ENCODE peak calls at places on chromosomes 12 and 14, in five cellular contexts. Z, B, F, R and A are unnamed samples.

GRCh38 chr12:45671254-45671653 is 58.3 kb upstream of the ARID2 start:
- DNase-seq in Z (no peak), B (no peak), F (no peak), R (no peak), A (no peak)

GRCh38 chr12:47811070-47811391 is 8.7 kb downstream of the HDAC7 start:
- DNase-seq in Z (no peak), B (no peak), F (no peak), R (no peak), A (peak)

GRCh38 chr12:3365416-3366385 is 125.3 kb upstream of the PRMT8 start:
- DNase-seq in Z (no peak), B (no peak), F (no peak), R (peak), A (peak)

GRCh38 chr12:108381793-108382436 is 42.8 kb upstream of the CMKLR1 start:
- DNase-seq in Z (no peak), B (no peak), F (no peak), R (no peak), A (peak)

GRCh38 chr12:49671051-49671765 is 36.0 kb downstream of the FMNL3 start:
- DNase-seq in Z (peak), B (no peak), F (peak), R (peak), A (no peak)

GRCh38 chr14:72024043-72024407 is 91.8 kb downstream of the RGS6 start:
- DNase-seq in Z (peak), B (peak), F (no peak), R (no peak), A (peak)

GRCh38 chr12:109053382-109054123 is 1.2 kb downstream of the USP30 start:
- DNase-seq in Z (peak), B (no peak), F (peak), R (no peak), A (no peak)

GRCh38 chr12:50101663-50102062 is 2.1 kb upstream of the GPD1 start:
- DNase-seq in Z (no peak), B (no peak), F (no peak), R (no peak), A (peak)

GRCh38 chr12:95989504-95990123 is 6.5 kb downstream of the HAL start:
- DNase-seq in Z (no peak), B (no peak), F (no peak), R (no peak), A (no peak)

GRCh38 chr12:21819678-21820077 is 45.2 kb upstream of the KCNJ8 start:
- DNase-seq in Z (no peak), B (no peak), F (no peak), R (no peak), A (no peak)

GRCh38 chr12:93908846-93909592 is 231.8 kb downstream of the CRADD start:
- DNase-seq in Z (no peak), B (no peak), F (no peak), R (no peak), A (no peak)

GRCh38 chr12:62660763-62661162 is 194.1 kb downstream of the MON2 start:
- DNase-seq in Z (no peak), B (peak), F (no peak), R (no peak), A (no peak)

GRCh38 chr12:14811486-14811885 is 2.5 kb downstream of the SMCO3 start:
- DNase-seq in Z (no peak), B (no peak), F (no peak), R (no peak), A (no peak)